ENCODE peak calls at places on chromosomes 3 and 15, in ten cellular contexts. G is NB4; Q is T-helper 17 cell; W is omental fat pad; F is HCT116; S is neural crest cell; X is stimulated activated CD4-positive, alpha-beta T cell treated with anti-CD3 and anti-CD28 coated beads, Interleukin-1b, Interleukin-23, amount 100 ng/mL, for 1 hour; R is Calu3; D is HT1080; V is globus pallidus. M is an unnamed sample.

GRCh38 chr15:55741592-55742497 is 1.1 kb downstream of the PRTG start:
- DNase-seq in G (no peak), Q (no peak), W (no peak), F (no peak), S (no peak), X (no peak), R (peak; percentile 48), D (peak; percentile 11), V (no peak), M (no peak)

GRCh38 chr3:97658670-97659285 is 105.8 kb upstream of the ARL6 start:
- DNase-seq in G (peak; percentile 34), Q (no peak), W (no peak), F (peak; percentile 8), S (no peak), X (no peak), R (peak; percentile 8), D (peak; percentile 20), V (no peak), M (no peak)

GRCh38 chr3:14587733-14588360 is 47.7 kb upstream of the GRIP2 start:
- DNase-seq in G (no peak), Q (no peak), W (no peak), F (no peak), S (no peak), X (no peak), R (no peak), D (peak; percentile 27), V (no peak), M (no peak)

GRCh38 chr3:24682141-24682547 is 187.5 kb upstream of the THRB start:
- DNase-seq in G (no peak), Q (no peak), W (no peak), F (no peak), S (no peak), X (no peak), R (no peak), D (no peak), V (no peak), M (no peak)

GRCh38 chr3:36380171-36381031 is at the start of gene STAC:
- DNase-seq in G (no peak), Q (no peak), W (no peak), F (no peak), S (peak; percentile 43), X (no peak), R (peak; percentile 84), D (peak; percentile 70), V (no peak), M (no peak)

GRCh38 chr15:25683911-25684310 is 179.2 kb downstream of the ATP10A start:
- DNase-seq in G (no peak), Q (no peak), W (no peak), F (no peak), S (no peak), X (no peak), R (no peak), D (no peak), V (no peak), M (no peak)

GRCh38 chr3:47617061-47618010 is 38.7 kb upstream of the CSPG5 start:
- DNase-seq in G (no peak), Q (no peak), W (no peak), F (no peak), S (no peak), X (no peak), R (no peak), D (peak; percentile 86), V (no peak), M (no peak)

GRCh38 chr3:10941972-10942371 is 50.6 kb upstream of the SLC6A1 start:
- DNase-seq in G (peak; percentile 43), Q (no peak), W (no peak), F (no peak), S (peak; percentile 25), X (no peak), R (peak; percentile 15), D (peak; percentile 26), V (no peak), M (no peak)

GRCh38 chr3:13550791-13551360 is 2.0 kb downstream of the FBLN2 start:
- DNase-seq in G (no peak), Q (no peak), W (no peak), F (no peak), S (no peak), X (no peak), R (no peak), D (no peak), V (no peak), M (no peak)

GRCh38 chr3:51686512-51687215 is 15.6 kb downstream of the TEX264 start:
- DNase-seq in G (peak; percentile 97), Q (peak; percentile 80), W (no peak), F (no peak), S (no peak), X (peak; percentile 48), R (no peak), D (peak; percentile 93), V (no peak), M (no peak)

GRCh38 chr15:64636101-64636500 is 139.3 kb downstream of the RBPMS2 start:
- DNase-seq in G (no peak), Q (no peak), W (no peak), F (no peak), S (no peak), X (no peak), R (no peak), D (no peak), V (no peak), M (no peak)

GRCh38 chr3:28172748-28173147 is 68.7 kb upstream of the CMC1 start:
- DNase-seq in G (no peak), Q (no peak), W (no peak), F (no peak), S (no peak), X (no peak), R (no peak), D (no peak), V (no peak), M (no peak)

GRCh38 chr3:56111651-56112250 is 356.5 kb downstream of the ERC2 start:
- DNase-seq in G (no peak), Q (no peak), W (no peak), F (no peak), S (no peak), X (no peak), R (no peak), D (no peak), V (no peak), M (no peak)

GRCh38 chr3:89216021-89216739 is 108.8 kb downstream of the EPHA3 start:
- DNase-seq in G (no peak), Q (no peak), W (no peak), F (no peak), S (no peak), X (no peak), R (no peak), D (peak; percentile 7), V (no peak), M (no peak)

GRCh38 chr15:40918799-40919392 is 10.2 kb upstream of the DLL4 start:
- DNase-seq in G (no peak), Q (no peak), W (no peak), F (no peak), S (no peak), X (no peak), R (no peak), D (no peak), V (no peak), M (no peak)

GRCh38 chr3:122694966-122695365 is 14.3 kb downstream of the PARP14 start:
- DNase-seq in G (no peak), Q (no peak), W (no peak), F (no peak), S (no peak), X (no peak), R (no peak), D (no peak), V (no peak), M (no peak)

GRCh38 chr3:131972550-131972949 is 62.3 kb downstream of the CPNE4 start:
- DNase-seq in G (no peak), Q (no peak), W (no peak), F (no peak), S (no peak), X (no peak), R (no peak), D (no peak), V (no peak), M (no peak)

GRCh38 chr3:158091526-158091925 is 14.7 kb downstream of the SHOX2 start:
- DNase-seq in G (no peak), Q (no peak), W (no peak), F (no peak), S (no peak), X (no peak), R (no peak), D (peak; percentile 42), V (no peak), M (no peak)